ENCODE peak calls at places on chromosomes 3 and 15, in nine cellular contexts. One of them, this sample, is unnamed.

GRCh38 chr15:74302821-74303359 is 64.6 kb downstream of the CYP11A1 start:
- DNase-seq in breast epithelium: no peak
- DNase-seq in HEK293T: peak; percentile 66
- DNase-seq in OCI-M1: peak; percentile 25
- DNase-seq in PC-9: no peak
- DNase-seq in left cardiac atrium: no peak
- DNase-seq in MV-4-11: no peak
- DNase-seq in nucleus accumbens: no peak
- DNase-seq in activated CD8-positive, alpha-beta memory T cell treated with anti-CD3 and anti-CD28 coated beads for 24 hours: peak; percentile 72
- DNase-seq in this sample: no peak

GRCh38 chr15:43168192-43169107 is 16.8 kb upstream of the CCNDBP1 start:
- DNase-seq in breast epithelium: no peak
- DNase-seq in HEK293T: no peak
- DNase-seq in OCI-M1: no peak
- DNase-seq in PC-9: no peak
- DNase-seq in left cardiac atrium: no peak
- DNase-seq in MV-4-11: no peak
- DNase-seq in nucleus accumbens: no peak
- DNase-seq in activated CD8-positive, alpha-beta memory T cell treated with anti-CD3 and anti-CD28 coated beads for 24 hours: no peak
- DNase-seq in this sample: no peak

GRCh38 chr3:40516201-40516600 is 8.6 kb upstream of the ZNF621 start:
- DNase-seq in breast epithelium: no peak
- DNase-seq in HEK293T: no peak
- DNase-seq in OCI-M1: no peak
- DNase-seq in PC-9: no peak
- DNase-seq in left cardiac atrium: no peak
- DNase-seq in MV-4-11: no peak
- DNase-seq in nucleus accumbens: no peak
- DNase-seq in activated CD8-positive, alpha-beta memory T cell treated with anti-CD3 and anti-CD28 coated beads for 24 hours: no peak
- DNase-seq in this sample: no peak

GRCh38 chr15:39034816-39035215 is 470.2 kb upstream of the RASGRP1 start:
- DNase-seq in breast epithelium: no peak
- DNase-seq in HEK293T: no peak
- DNase-seq in OCI-M1: no peak
- DNase-seq in PC-9: no peak
- DNase-seq in left cardiac atrium: no peak
- DNase-seq in MV-4-11: no peak
- DNase-seq in nucleus accumbens: no peak
- DNase-seq in activated CD8-positive, alpha-beta memory T cell treated with anti-CD3 and anti-CD28 coated beads for 24 hours: no peak
- DNase-seq in this sample: no peak

GRCh38 chr3:160842021-160843005 is 86.3 kb downstream of the PPM1L start:
- DNase-seq in breast epithelium: no peak
- DNase-seq in HEK293T: no peak
- DNase-seq in OCI-M1: no peak
- DNase-seq in PC-9: no peak
- DNase-seq in left cardiac atrium: no peak
- DNase-seq in MV-4-11: no peak
- DNase-seq in nucleus accumbens: no peak
- DNase-seq in activated CD8-positive, alpha-beta memory T cell treated with anti-CD3 and anti-CD28 coated beads for 24 hours: no peak
- DNase-seq in this sample: no peak

GRCh38 chr15:60390931-60391501 is 6.8 kb downstream of the ANXA2 start:
- DNase-seq in breast epithelium: no peak
- DNase-seq in HEK293T: no peak
- DNase-seq in OCI-M1: peak; percentile 40
- DNase-seq in PC-9: peak; percentile 65
- DNase-seq in left cardiac atrium: peak; percentile 58
- DNase-seq in MV-4-11: peak; percentile 91
- DNase-seq in nucleus accumbens: no peak
- DNase-seq in activated CD8-positive, alpha-beta memory T cell treated with anti-CD3 and anti-CD28 coated beads for 24 hours: no peak
- DNase-seq in this sample: no peak

GRCh38 chr3:187484547-187485325 is 116.6 kb downstream of the RTP4 start:
- DNase-seq in breast epithelium: no peak
- DNase-seq in HEK293T: no peak
- DNase-seq in OCI-M1: no peak
- DNase-seq in PC-9: no peak
- DNase-seq in left cardiac atrium: no peak
- DNase-seq in MV-4-11: no peak
- DNase-seq in nucleus accumbens: no peak
- DNase-seq in activated CD8-positive, alpha-beta memory T cell treated with anti-CD3 and anti-CD28 coated beads for 24 hours: no peak
- DNase-seq in this sample: no peak

GRCh38 chr3:134426660-134427181 is 52.5 kb upstream of the AMOTL2 start:
- DNase-seq in breast epithelium: no peak
- DNase-seq in HEK293T: no peak
- DNase-seq in OCI-M1: no peak
- DNase-seq in PC-9: no peak
- DNase-seq in left cardiac atrium: no peak
- DNase-seq in MV-4-11: no peak
- DNase-seq in nucleus accumbens: no peak
- DNase-seq in activated CD8-positive, alpha-beta memory T cell treated with anti-CD3 and anti-CD28 coated beads for 24 hours: no peak
- DNase-seq in this sample: no peak

GRCh38 chr15:59315914-59316428 is 56.7 kb downstream of the MYO1E start:
- DNase-seq in breast epithelium: no peak
- DNase-seq in HEK293T: no peak
- DNase-seq in OCI-M1: no peak
- DNase-seq in PC-9: no peak
- DNase-seq in left cardiac atrium: no peak
- DNase-seq in MV-4-11: no peak
- DNase-seq in nucleus accumbens: no peak
- DNase-seq in activated CD8-positive, alpha-beta memory T cell treated with anti-CD3 and anti-CD28 coated beads for 24 hours: no peak
- DNase-seq in this sample: no peak

GRCh38 chr15:63040954-63041353 is 1.6 kb upstream of the TPM1 start:
- DNase-seq in breast epithelium: no peak
- DNase-seq in HEK293T: no peak
- DNase-seq in OCI-M1: no peak
- DNase-seq in PC-9: no peak
- DNase-seq in left cardiac atrium: no peak
- DNase-seq in MV-4-11: no peak
- DNase-seq in nucleus accumbens: no peak
- DNase-seq in activated CD8-positive, alpha-beta memory T cell treated with anti-CD3 and anti-CD28 coated beads for 24 hours: no peak
- DNase-seq in this sample: no peak

GRCh38 chr3:15805756-15806266 is 8.0 kb upstream of the ANKRD28 start:
- DNase-seq in breast epithelium: no peak
- DNase-seq in HEK293T: no peak
- DNase-seq in OCI-M1: peak; percentile 89
- DNase-seq in PC-9: peak; percentile 45
- DNase-seq in left cardiac atrium: no peak
- DNase-seq in MV-4-11: peak; percentile 99
- DNase-seq in nucleus accumbens: no peak
- DNase-seq in activated CD8-positive, alpha-beta memory T cell treated with anti-CD3 and anti-CD28 coated beads for 24 hours: no peak
- DNase-seq in this sample: no peak

GRCh38 chr3:102233881-102234280 is 200.9 kb upstream of the ZPLD1 start:
- DNase-seq in breast epithelium: no peak
- DNase-seq in HEK293T: no peak
- DNase-seq in OCI-M1: no peak
- DNase-seq in PC-9: peak; percentile 44
- DNase-seq in left cardiac atrium: no peak
- DNase-seq in MV-4-11: no peak
- DNase-seq in nucleus accumbens: no peak
- DNase-seq in activated CD8-positive, alpha-beta memory T cell treated with anti-CD3 and anti-CD28 coated beads for 24 hours: no peak
- DNase-seq in this sample: no peak

GRCh38 chr3:52438104-52438376 is 6.9 kb downstream of the SEMA3G start:
- DNase-seq in breast epithelium: no peak
- DNase-seq in HEK293T: no peak
- DNase-seq in OCI-M1: no peak
- DNase-seq in PC-9: no peak
- DNase-seq in left cardiac atrium: no peak
- DNase-seq in MV-4-11: no peak
- DNase-seq in nucleus accumbens: no peak
- DNase-seq in activated CD8-positive, alpha-beta memory T cell treated with anti-CD3 and anti-CD28 coated beads for 24 hours: no peak
- DNase-seq in this sample: no peak

GRCh38 chr3:195080125-195080524 is 190.8 kb downstream of the XXYLT1 start:
- DNase-seq in breast epithelium: no peak
- DNase-seq in HEK293T: no peak
- DNase-seq in OCI-M1: no peak
- DNase-seq in PC-9: no peak
- DNase-seq in left cardiac atrium: peak; percentile 13
- DNase-seq in MV-4-11: peak; percentile 52
- DNase-seq in nucleus accumbens: no peak
- DNase-seq in activated CD8-positive, alpha-beta memory T cell treated with anti-CD3 and anti-CD28 coated beads for 24 hours: no peak
- DNase-seq in this sample: no peak

GRCh38 chr3:57120040-57120802 is 44.9 kb downstream of the IL17RD start:
- DNase-seq in breast epithelium: no peak
- DNase-seq in HEK293T: no peak
- DNase-seq in OCI-M1: no peak
- DNase-seq in PC-9: no peak
- DNase-seq in left cardiac atrium: no peak
- DNase-seq in MV-4-11: no peak
- DNase-seq in nucleus accumbens: no peak
- DNase-seq in activated CD8-positive, alpha-beta memory T cell treated with anti-CD3 and anti-CD28 coated beads for 24 hours: no peak
- DNase-seq in this sample: no peak

GRCh38 chr15:62848631-62849050 is 193.9 kb upstream of the TPM1 start:
- DNase-seq in breast epithelium: no peak
- DNase-seq in HEK293T: no peak
- DNase-seq in OCI-M1: no peak
- DNase-seq in PC-9: peak; percentile 69
- DNase-seq in left cardiac atrium: no peak
- DNase-seq in MV-4-11: peak; percentile 31
- DNase-seq in nucleus accumbens: no peak
- DNase-seq in activated CD8-positive, alpha-beta memory T cell treated with anti-CD3 and anti-CD28 coated beads for 24 hours: no peak
- DNase-seq in this sample: no peak

GRCh38 chr3:159828542-159828943 is 160.1 kb upstream of the IL12A start:
- DNase-seq in breast epithelium: no peak
- DNase-seq in HEK293T: peak; percentile 45
- DNase-seq in OCI-M1: peak; percentile 50
- DNase-seq in PC-9: no peak
- DNase-seq in left cardiac atrium: no peak
- DNase-seq in MV-4-11: peak; percentile 55
- DNase-seq in nucleus accumbens: no peak
- DNase-seq in activated CD8-positive, alpha-beta memory T cell treated with anti-CD3 and anti-CD28 coated beads for 24 hours: no peak
- DNase-seq in this sample: no peak

GRCh38 chr3:133262371-133262770 is 137.5 kb upstream of the BFSP2 start:
- DNase-seq in breast epithelium: no peak
- DNase-seq in HEK293T: no peak
- DNase-seq in OCI-M1: no peak
- DNase-seq in PC-9: no peak
- DNase-seq in left cardiac atrium: no peak
- DNase-seq in MV-4-11: no peak
- DNase-seq in nucleus accumbens: no peak
- DNase-seq in activated CD8-positive, alpha-beta memory T cell treated with anti-CD3 and anti-CD28 coated beads for 24 hours: no peak
- DNase-seq in this sample: no peak

GRCh38 chr3:169772530-169772950 is 656 bp upstream of the MYNN start:
- DNase-seq in breast epithelium: peak; percentile 67
- DNase-seq in HEK293T: peak; percentile 50
- DNase-seq in OCI-M1: peak; percentile 76
- DNase-seq in PC-9: peak; percentile 78
- DNase-seq in left cardiac atrium: peak; percentile 77
- DNase-seq in MV-4-11: peak; percentile 67
- DNase-seq in nucleus accumbens: peak; percentile 65
- DNase-seq in activated CD8-positive, alpha-beta memory T cell treated with anti-CD3 and anti-CD28 coated beads for 24 hours: peak; percentile 88
- DNase-seq in this sample: peak; percentile 76

GRCh38 chr15:83206971-83207621 is 527 bp downstream of the HDGFL3 start:
- DNase-seq in breast epithelium: no peak
- DNase-seq in HEK293T: peak; percentile 67
- DNase-seq in OCI-M1: peak; percentile 58
- DNase-seq in PC-9: no peak
- DNase-seq in left cardiac atrium: peak; percentile 60
- DNase-seq in MV-4-11: no peak
- DNase-seq in nucleus accumbens: no peak
- DNase-seq in activated CD8-positive, alpha-beta memory T cell treated with anti-CD3 and anti-CD28 coated beads for 24 hours: no peak
- DNase-seq in this sample: no peak

GRCh38 chr3:28867836-28868235 is 413.0 kb upstream of the RBMS3 start:
- DNase-seq in breast epithelium: no peak
- DNase-seq in HEK293T: no peak
- DNase-seq in OCI-M1: no peak
- DNase-seq in PC-9: no peak
- DNase-seq in left cardiac atrium: no peak
- DNase-seq in MV-4-11: no peak
- DNase-seq in nucleus accumbens: no peak
- DNase-seq in activated CD8-positive, alpha-beta memory T cell treated with anti-CD3 and anti-CD28 coated beads for 24 hours: no peak
- DNase-seq in this sample: no peak

GRCh38 chr3:76310661-76311060 is 525.3 kb upstream of the ZNF717 start:
- DNase-seq in breast epithelium: no peak
- DNase-seq in HEK293T: no peak
- DNase-seq in OCI-M1: no peak
- DNase-seq in PC-9: no peak
- DNase-seq in left cardiac atrium: no peak
- DNase-seq in MV-4-11: no peak
- DNase-seq in nucleus accumbens: no peak
- DNase-seq in activated CD8-positive, alpha-beta memory T cell treated with anti-CD3 and anti-CD28 coated beads for 24 hours: no peak
- DNase-seq in this sample: no peak

GRCh38 chr3:149016242-149016641 is 24.9 kb downstream of the GYG1 start:
- DNase-seq in breast epithelium: no peak
- DNase-seq in HEK293T: no peak
- DNase-seq in OCI-M1: no peak
- DNase-seq in PC-9: no peak
- DNase-seq in left cardiac atrium: no peak
- DNase-seq in MV-4-11: no peak
- DNase-seq in nucleus accumbens: no peak
- DNase-seq in activated CD8-positive, alpha-beta memory T cell treated with anti-CD3 and anti-CD28 coated beads for 24 hours: no peak
- DNase-seq in this sample: no peak

GRCh38 chr15:29270169-29270955 is 740 bp upstream of the NSMCE3 start:
- DNase-seq in breast epithelium: no peak
- DNase-seq in HEK293T: no peak
- DNase-seq in OCI-M1: peak; percentile 48
- DNase-seq in PC-9: no peak
- DNase-seq in left cardiac atrium: no peak
- DNase-seq in MV-4-11: peak; percentile 70
- DNase-seq in nucleus accumbens: no peak
- DNase-seq in activated CD8-positive, alpha-beta memory T cell treated with anti-CD3 and anti-CD28 coated beads for 24 hours: peak; percentile 65
- DNase-seq in this sample: no peak

GRCh38 chr3:129686941-129687340 is 80.5 kb upstream of the PLXND1 start:
- DNase-seq in breast epithelium: no peak
- DNase-seq in HEK293T: no peak
- DNase-seq in OCI-M1: peak; percentile 39
- DNase-seq in PC-9: peak; percentile 71
- DNase-seq in left cardiac atrium: no peak
- DNase-seq in MV-4-11: no peak
- DNase-seq in nucleus accumbens: no peak
- DNase-seq in activated CD8-positive, alpha-beta memory T cell treated with anti-CD3 and anti-CD28 coated beads for 24 hours: no peak
- DNase-seq in this sample: no peak

GRCh38 chr3:178367817-178368617 is 168.2 kb upstream of the KCNMB2 start:
- DNase-seq in breast epithelium: no peak
- DNase-seq in HEK293T: no peak
- DNase-seq in OCI-M1: peak; percentile 45
- DNase-seq in PC-9: no peak
- DNase-seq in left cardiac atrium: no peak
- DNase-seq in MV-4-11: no peak
- DNase-seq in nucleus accumbens: no peak
- DNase-seq in activated CD8-positive, alpha-beta memory T cell treated with anti-CD3 and anti-CD28 coated beads for 24 hours: no peak
- DNase-seq in this sample: no peak